ENCODE peak calls at places on chromosomes 12 and 14, in five cellular contexts. G is islet precursor cell, K is GM19239, B is pancreas, L is amygdala. D is an unnamed sample.

GRCh38 chr14:103871596-103872480 is 24.5 kb upstream of the PPP1R13B start:
- DNase-seq in G (peak; percentile 73), K (peak; percentile 94), B (peak; percentile 89), L (no peak), D (peak; percentile 54)

GRCh38 chr12:107356266-107356936 is 263.1 kb upstream of the CRY1 start:
- DNase-seq in G (no peak), K (no peak), B (no peak), L (no peak), D (no peak)

GRCh38 chr12:78009031-78009430 is 178.3 kb downstream of the NAV3 start:
- DNase-seq in G (no peak), K (no peak), B (no peak), L (no peak), D (no peak)

GRCh38 chr12:127041985-127042625 is 1224.9 kb upstream of the TMEM132C start:
- DNase-seq in G (no peak), K (peak; percentile 7), B (no peak), L (no peak), D (no peak)

GRCh38 chr14:102317564-102318248 is 1.8 kb upstream of the ZNF839 start:
- DNase-seq in G (no peak), K (no peak), B (no peak), L (no peak), D (no peak)

GRCh38 chr12:15772405-15773018 is 16.7 kb downstream of the EPS8 start:
- DNase-seq in G (no peak), K (no peak), B (no peak), L (no peak), D (no peak)

GRCh38 chr14:56423591-56423991 is 156.0 kb upstream of the TMEM260 start:
- DNase-seq in G (no peak), K (no peak), B (no peak), L (no peak), D (no peak)

GRCh38 chr12:50641566-50641965 is 122.3 kb upstream of the ATF1 start:
- DNase-seq in G (no peak), K (no peak), B (peak; percentile 49), L (no peak), D (no peak)

GRCh38 chr12:109767456-109767855 is 53.8 kb downstream of the FAM222A start:
- DNase-seq in G (peak; percentile 73), K (no peak), B (no peak), L (no peak), D (no peak)